ENCODE peak calls at places on chromosomes 2 and 18, in eight cellular contexts. L, N, T, P, X, D, M and S are unnamed samples.

GRCh38 chr18:42545825-42546224 is 569.7 kb downstream of the RIT2 start:
- DNase-seq in L (no peak), M (no peak), T (no peak), P (no peak), D (no peak), X (no peak), N (no peak), S (no peak)

GRCh38 chr18:43543236-43543635 is 265.9 kb upstream of the SYT4 start:
- DNase-seq in P (no peak), N (no peak), D (no peak), T (no peak), M (no peak), L (no peak), X (no peak), S (no peak)

GRCh38 chr18:22841840-22842239 is 91.3 kb upstream of the RBBP8 start:
- DNase-seq in T (no peak), L (no peak), X (no peak), M (no peak), D (no peak), N (no peak), P (no peak), S (no peak)

GRCh38 chr2:217316743-217317142 is 456.9 kb upstream of the TNP1 start:
- DNase-seq in P (no peak), M (no peak), D (no peak), L (no peak), T (no peak), X (no peak), N (no peak), S (no peak)

GRCh38 chr2:53652131-53652530 is 115.5 kb upstream of the CHAC2 start:
- DNase-seq in L (no peak), M (no peak), X (no peak), T (no peak), N (no peak), D (no peak), P (no peak), S (no peak)

GRCh38 chr2:233905945-233906344 is 11.2 kb upstream of the TRPM8 start:
- DNase-seq in T (no peak), P (no peak), N (no peak), D (no peak), X (no peak), M (no peak), L (no peak), S (no peak)

GRCh38 chr18:56723706-56724105 is 72.5 kb downstream of the WDR7 start:
- DNase-seq in D (no peak), L (no peak), P (no peak), X (no peak), T (no peak), M (no peak), N (no peak), S (no peak)

GRCh38 chr18:65056575-65056974 is 694.2 kb upstream of the CDH7 start:
- DNase-seq in M (no peak), N (no peak), L (no peak), X (no peak), D (no peak), P (no peak), T (no peak), S (no peak)

GRCh38 chr2:98757904-98758421 is 27.0 kb upstream of the MGAT4A start:
- DNase-seq in T (peak), D (no peak), P (peak), N (peak), M (no peak), L (peak), X (peak), S (peak)

GRCh38 chr2:160614391-160614790 is 120.8 kb upstream of the RBMS1 start:
- DNase-seq in N (no peak), P (no peak), T (no peak), M (no peak), L (no peak), X (no peak), D (no peak), S (no peak)

GRCh38 chr2:36975306-36975705 is 9.0 kb upstream of the STRN start:
- DNase-seq in D (no peak), M (no peak), N (no peak), P (no peak), T (no peak), L (no peak), X (no peak), S (no peak)

GRCh38 chr2:144835634-144836351 is 315.9 kb upstream of the ZEB2 start:
- DNase-seq in X (no peak), M (no peak), P (no peak), L (no peak), T (no peak), N (no peak), D (no peak), S (no peak)

GRCh38 chr18:50659091-50660003 is 99.5 kb downstream of the MAPK4 start:
- DNase-seq in D (no peak), T (no peak), M (no peak), X (no peak), N (no peak), L (peak), P (no peak), S (no peak)

GRCh38 chr2:151771599-151772358 is 37.5 kb upstream of the NEB start:
- DNase-seq in L (no peak), P (no peak), N (no peak), T (no peak), X (no peak), M (no peak), D (no peak), S (no peak)

GRCh38 chr2:10139536-10139935 is 17.0 kb downstream of the RRM2 start:
- DNase-seq in N (no peak), M (no peak), L (no peak), T (no peak), D (no peak), X (peak), P (no peak), S (no peak)

GRCh38 chr2:206858972-206859739 is 80.2 kb upstream of the CPO start:
- DNase-seq in P (peak), M (no peak), T (peak), X (no peak), L (no peak), D (no peak), N (no peak), S (no peak)

GRCh38 chr2:143792602-143793001 is 663.4 kb downstream of the ARHGAP15 start:
- DNase-seq in P (no peak), N (no peak), M (no peak), L (no peak), T (no peak), X (no peak), D (no peak), S (no peak)

GRCh38 chr2:160294339-160294803 is 94.3 kb upstream of the ITGB6 start:
- DNase-seq in T (no peak), D (no peak), X (no peak), N (peak), P (no peak), M (no peak), L (no peak), S (peak)

GRCh38 chr2:242020196-242021004 is 150.9 kb downstream of the RTP5 start:
- DNase-seq in L (no peak), P (no peak), X (peak), D (peak), M (no peak), N (peak), T (no peak), S (no peak)

GRCh38 chr2:178860551-178860950 is 53.3 kb upstream of the TTN start:
- DNase-seq in P (no peak), X (no peak), N (no peak), L (peak), T (no peak), M (no peak), D (no peak), S (no peak)

GRCh38 chr2:205259131-205259530 is 423.2 kb upstream of the NRP2 start:
- DNase-seq in M (no peak), P (no peak), T (no peak), L (no peak), D (no peak), X (no peak), N (no peak), S (no peak)

GRCh38 chr2:165891345-165891744 is 62.2 kb downstream of the TTC21B start:
- DNase-seq in P (no peak), T (no peak), N (no peak), M (no peak), L (no peak), D (no peak), X (no peak), S (no peak)

GRCh38 chr2:40230717-40231300 is 221.1 kb downstream of the SLC8A1 start:
- DNase-seq in P (no peak), D (no peak), M (no peak), T (no peak), X (no peak), L (no peak), N (no peak), S (no peak)

GRCh38 chr2:223057545-223057944 is 5.6 kb downstream of the KCNE4 start:
- DNase-seq in P (no peak), N (no peak), M (no peak), D (peak), X (no peak), T (no peak), L (no peak), S (no peak)

GRCh38 chr2:67322361-67323001 is 74.7 kb upstream of the ETAA1 start:
- DNase-seq in L (peak), M (peak), T (no peak), N (no peak), P (no peak), D (no peak), X (peak), S (no peak)

GRCh38 chr2:193517615-193518014 is 1322.9 kb upstream of the TMEFF2 start:
- DNase-seq in N (no peak), M (no peak), D (no peak), P (no peak), L (no peak), T (no peak), X (no peak), S (no peak)

GRCh38 chr18:80022613-80023012 is 11.6 kb upstream of the RBFA start:
- DNase-seq in N (no peak), P (peak), D (no peak), T (no peak), L (no peak), X (no peak), M (no peak), S (no peak)

GRCh38 chr2:12718662-12719399 is 2.1 kb downstream of the TRIB2 start:
- DNase-seq in T (peak), N (no peak), L (no peak), D (no peak), X (peak), M (no peak), P (no peak), S (no peak)

GRCh38 chr2:33219850-33220275 is 256.6 kb upstream of the RASGRP3 start:
- DNase-seq in D (no peak), P (no peak), X (no peak), L (no peak), T (no peak), M (no peak), N (no peak), S (no peak)

GRCh38 chr2:138023976-138024375 is 59.7 kb downstream of the HNMT start:
- DNase-seq in M (no peak), P (no peak), T (no peak), D (no peak), L (no peak), X (no peak), N (no peak), S (no peak)

GRCh38 chr2:99836670-99837069 is 305.7 kb downstream of the AFF3 start:
- DNase-seq in T (no peak), D (no peak), X (no peak), L (no peak), N (no peak), M (no peak), P (no peak), S (no peak)

GRCh38 chr2:127560201-127560928 is 24.9 kb downstream of the MYO7B start:
- DNase-seq in D (no peak), P (no peak), T (no peak), M (no peak), N (no peak), X (no peak), L (no peak), S (no peak)

GRCh38 chr2:44169155-44169898 is 652 bp downstream of the PPM1B start:
- DNase-seq in P (peak), L (peak), D (no peak), T (peak), M (peak), N (peak), X (peak), S (peak)

GRCh38 chr2:51065276-51065675 is 33.3 kb upstream of the NRXN1 start:
- DNase-seq in M (no peak), P (no peak), D (no peak), N (no peak), T (no peak), L (no peak), X (no peak), S (no peak)

GRCh38 chr18:3481696-3482210 is 31.8 kb downstream of the TGIF1 start:
- DNase-seq in N (no peak), T (no peak), D (no peak), L (peak), P (peak), X (no peak), M (no peak), S (no peak)

GRCh38 chr2:130346741-130347066 is 4.0 kb downstream of the IMP4 start:
- DNase-seq in X (no peak), L (no peak), M (no peak), P (no peak), T (no peak), N (no peak), D (no peak), S (no peak)

GRCh38 chr2:217121565-217121964 is 261.7 kb upstream of the TNP1 start:
- DNase-seq in T (no peak), X (no peak), P (no peak), D (no peak), N (no peak), L (no peak), M (no peak), S (no peak)

GRCh38 chr18:22848618-22849017 is 84.5 kb upstream of the RBBP8 start:
- DNase-seq in D (no peak), P (no peak), N (no peak), T (no peak), X (no peak), L (no peak), M (no peak), S (no peak)

GRCh38 chr2:34997779-34998178 is 1357.8 kb upstream of the CRIM1 start:
- DNase-seq in X (no peak), M (no peak), D (no peak), P (no peak), N (no peak), L (no peak), T (no peak), S (no peak)